ENCODE peak calls at places on chromosomes 6 and 20, in seven cellular contexts. One of them, this sample, is unnamed.

GRCh38 chr20:52103469-52103910 is 88.1 kb downstream of the ZFP64 start:
- DNase-seq in mesendoderm: peak; percentile 82
- DNase-seq in H9: peak; percentile 72
- DNase-seq in neuronal stem cell: peak; percentile 8
- DNase-seq in mesenchymal stem cell: peak; percentile 58
- DNase-seq in H1: peak; percentile 69
- DNase-seq in trophoblast cell: no peak
- DNase-seq in this sample: peak; percentile 20

GRCh38 chr6:146884728-146885127 is 286.0 kb downstream of the ADGB start:
- DNase-seq in mesenchymal stem cell: no peak
- DNase-seq in H9: no peak
- DNase-seq in trophoblast cell: no peak
- DNase-seq in H1: no peak
- DNase-seq in mesendoderm: no peak
- DNase-seq in neuronal stem cell: no peak
- DNase-seq in this sample: no peak

GRCh38 chr6:112330071-112330876 is 16.9 kb upstream of the RFPL4B start:
- DNase-seq in neuronal stem cell: no peak
- DNase-seq in H9: no peak
- DNase-seq in trophoblast cell: no peak
- DNase-seq in H1: no peak
- DNase-seq in mesenchymal stem cell: peak; percentile 15
- DNase-seq in mesendoderm: no peak
- DNase-seq in this sample: peak; percentile 38

GRCh38 chr6:27154696-27155095 is 92.8 kb upstream of the PRSS16 start:
- DNase-seq in H1: no peak
- DNase-seq in trophoblast cell: no peak
- DNase-seq in neuronal stem cell: no peak
- DNase-seq in mesendoderm: no peak
- DNase-seq in H9: no peak
- DNase-seq in mesenchymal stem cell: no peak
- DNase-seq in this sample: no peak

GRCh38 chr6:22956029-22956715 is 386.8 kb downstream of the HDGFL1 start:
- DNase-seq in trophoblast cell: peak; percentile 2
- DNase-seq in H1: no peak
- DNase-seq in H9: no peak
- DNase-seq in neuronal stem cell: no peak
- DNase-seq in mesendoderm: no peak
- DNase-seq in mesenchymal stem cell: no peak
- DNase-seq in this sample: no peak

GRCh38 chr6:112781236-112781635 is 434.1 kb downstream of the RFPL4B start:
- DNase-seq in trophoblast cell: no peak
- DNase-seq in H1: no peak
- DNase-seq in mesenchymal stem cell: peak; percentile 55
- DNase-seq in neuronal stem cell: no peak
- DNase-seq in H9: no peak
- DNase-seq in mesendoderm: peak; percentile 21
- DNase-seq in this sample: peak; percentile 10

GRCh38 chr6:170114187-170114945 is 176.5 kb downstream of the DLL1 start:
- DNase-seq in neuronal stem cell: no peak
- DNase-seq in mesendoderm: no peak
- DNase-seq in mesenchymal stem cell: no peak
- DNase-seq in H9: no peak
- DNase-seq in trophoblast cell: no peak
- DNase-seq in H1: peak; percentile 22
- DNase-seq in this sample: no peak

GRCh38 chr20:13228771-13229170 is 7.7 kb downstream of the ISM1 start:
- DNase-seq in trophoblast cell: no peak
- DNase-seq in mesendoderm: no peak
- DNase-seq in neuronal stem cell: no peak
- DNase-seq in mesenchymal stem cell: no peak
- DNase-seq in H1: no peak
- DNase-seq in H9: no peak
- DNase-seq in this sample: no peak

GRCh38 chr20:62624325-62624690 is 18.0 kb upstream of the SLCO4A1 start:
- DNase-seq in trophoblast cell: no peak
- DNase-seq in mesendoderm: no peak
- DNase-seq in H9: no peak
- DNase-seq in neuronal stem cell: no peak
- DNase-seq in H1: no peak
- DNase-seq in mesenchymal stem cell: no peak
- DNase-seq in this sample: no peak

GRCh38 chr6:151098166-151098565 is 141.6 kb upstream of the AKAP12 start:
- DNase-seq in H1: no peak
- DNase-seq in mesendoderm: no peak
- DNase-seq in H9: no peak
- DNase-seq in neuronal stem cell: no peak
- DNase-seq in trophoblast cell: no peak
- DNase-seq in mesenchymal stem cell: no peak
- DNase-seq in this sample: no peak

GRCh38 chr20:35555951-35556645 is 14.2 kb downstream of the ERGIC3 start:
- DNase-seq in H1: no peak
- DNase-seq in neuronal stem cell: no peak
- DNase-seq in trophoblast cell: no peak
- DNase-seq in mesenchymal stem cell: no peak
- DNase-seq in H9: no peak
- DNase-seq in mesendoderm: no peak
- DNase-seq in this sample: no peak

GRCh38 chr20:35558981-35559693 is 17.3 kb downstream of the ERGIC3 start:
- DNase-seq in H1: no peak
- DNase-seq in trophoblast cell: no peak
- DNase-seq in mesendoderm: no peak
- DNase-seq in H9: no peak
- DNase-seq in mesenchymal stem cell: no peak
- DNase-seq in neuronal stem cell: no peak
- DNase-seq in this sample: no peak

GRCh38 chr20:35560105-35560511 is 18.2 kb downstream of the ERGIC3 start:
- DNase-seq in neuronal stem cell: no peak
- DNase-seq in H9: peak; percentile 53
- DNase-seq in mesendoderm: peak; percentile 29
- DNase-seq in mesenchymal stem cell: no peak
- DNase-seq in H1: no peak
- DNase-seq in trophoblast cell: peak; percentile 94
- DNase-seq in this sample: no peak

GRCh38 chr20:35558416-35558815 is 16.5 kb downstream of the ERGIC3 start:
- DNase-seq in H9: no peak
- DNase-seq in mesenchymal stem cell: no peak
- DNase-seq in H1: no peak
- DNase-seq in trophoblast cell: no peak
- DNase-seq in neuronal stem cell: no peak
- DNase-seq in mesendoderm: no peak
- DNase-seq in this sample: no peak

DNA sequence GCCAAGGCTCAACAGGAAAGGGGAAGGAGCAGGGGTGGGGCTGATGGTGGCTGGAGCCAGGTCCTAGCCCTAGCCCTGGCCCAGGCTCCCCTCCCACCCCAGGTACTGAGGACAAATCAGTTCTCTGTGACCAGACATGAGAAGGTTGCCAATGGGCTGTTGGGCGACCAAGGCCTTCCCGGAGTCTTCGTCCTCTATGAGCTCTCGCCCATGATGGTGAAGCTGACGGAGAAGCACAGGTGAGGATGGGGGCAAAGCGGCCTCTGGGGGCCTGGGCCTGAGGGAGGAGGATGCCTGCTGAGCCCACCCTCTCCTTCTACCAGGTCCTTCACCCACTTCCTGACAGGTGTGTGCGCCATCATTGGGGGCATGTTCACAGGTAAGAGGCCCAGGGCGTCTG is 15.0 kb downstream of the ERGIC3 start:
- DNase-seq in mesendoderm: no peak
- DNase-seq in H9: no peak
- DNase-seq in neuronal stem cell: no peak
- DNase-seq in trophoblast cell: no peak
- DNase-seq in mesenchymal stem cell: no peak
- DNase-seq in H1: no peak
- DNase-seq in this sample: no peak
- H3K4ac ChIP-seq in mesendoderm: no peak overlapping the region
- H3K4ac ChIP-seq in H9: no peak overlapping the region
- H3K4ac ChIP-seq in neuronal stem cell: no peak overlapping the region
- H3K4ac ChIP-seq in trophoblast cell: no peak overlapping the region
- H3K4ac ChIP-seq in mesenchymal stem cell: no peak overlapping the region
- H3K4ac ChIP-seq in H1: no peak overlapping the region
- H3K4ac ChIP-seq in this sample: no peak overlapping the region

GRCh38 chr20:48741669-48742068 is 86.1 kb downstream of the PREX1 start:
- DNase-seq in mesendoderm: no peak
- DNase-seq in neuronal stem cell: no peak
- DNase-seq in trophoblast cell: no peak
- DNase-seq in H1: no peak
- DNase-seq in mesenchymal stem cell: no peak
- DNase-seq in H9: no peak
- DNase-seq in this sample: no peak
- H2BK120ac ChIP-seq in mesendoderm: no peak overlapping the region
- H2BK120ac ChIP-seq in neuronal stem cell: no peak overlapping the region
- H2BK120ac ChIP-seq in trophoblast cell: no peak overlapping the region
- H2BK120ac ChIP-seq in H1: no peak overlapping the region
- H2BK120ac ChIP-seq in mesenchymal stem cell: no peak overlapping the region
- H2BK120ac ChIP-seq in H9: no peak overlapping the region
- H2BK120ac ChIP-seq in this sample: no peak overlapping the region

DNA sequence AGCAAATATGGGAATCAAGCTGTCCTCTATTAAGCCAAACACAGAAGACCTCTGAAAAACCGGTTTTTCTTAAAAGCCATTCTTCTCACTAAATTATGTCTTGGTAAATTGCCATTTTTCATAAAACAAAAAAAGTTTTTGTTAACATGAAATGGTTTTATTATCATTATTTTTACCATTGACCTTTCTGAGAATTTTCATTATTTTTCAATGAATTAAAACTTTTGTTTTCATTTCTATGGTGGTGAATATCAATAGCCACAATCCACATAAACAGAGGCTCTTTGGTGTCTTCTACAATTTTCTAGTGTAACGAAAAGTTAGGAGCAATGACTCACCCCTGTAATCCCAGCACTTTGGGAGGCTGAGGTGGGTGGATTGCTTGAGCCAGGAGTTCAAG is 2.1 kb downstream of the SF3B5 start:
- DNase-seq in mesenchymal stem cell: no peak
- DNase-seq in H9: no peak
- DNase-seq in trophoblast cell: no peak
- DNase-seq in mesendoderm: no peak
- DNase-seq in neuronal stem cell: no peak
- DNase-seq in H1: no peak
- DNase-seq in this sample: no peak
- H3K4ac ChIP-seq in mesenchymal stem cell: no peak overlapping the region
- H3K4ac ChIP-seq in H9: no peak overlapping the region
- H3K4ac ChIP-seq in trophoblast cell: no peak overlapping the region
- H3K4ac ChIP-seq in mesendoderm: no peak overlapping the region
- H3K4ac ChIP-seq in neuronal stem cell: no peak overlapping the region
- H3K4ac ChIP-seq in H1: no peak overlapping the region
- H3K4ac ChIP-seq in this sample: no peak overlapping the region

DNA sequence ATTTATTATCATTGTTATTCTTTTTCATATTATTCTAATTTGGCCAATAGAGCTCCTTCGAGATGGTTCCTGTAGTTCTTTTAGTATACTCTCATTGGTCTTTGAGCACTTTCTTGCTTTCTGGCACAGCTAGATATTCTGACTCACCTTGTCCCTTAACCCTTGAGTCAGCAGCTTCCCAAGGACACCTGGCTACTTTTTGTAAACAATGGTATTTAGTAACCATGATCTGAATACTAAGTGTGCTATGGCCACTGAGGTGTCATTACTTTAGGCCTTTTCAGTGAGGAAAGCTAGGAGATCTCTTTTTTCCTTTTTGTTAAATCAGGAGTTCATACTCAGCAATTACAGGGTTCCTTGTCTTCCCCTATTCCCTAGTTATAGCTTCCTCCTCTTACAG is 126.5 kb upstream of the CITED2 start:
- DNase-seq in H9: no peak
- DNase-seq in H1: no peak
- DNase-seq in mesendoderm: no peak
- DNase-seq in mesenchymal stem cell: no peak
- DNase-seq in neuronal stem cell: no peak
- DNase-seq in trophoblast cell: no peak
- DNase-seq in this sample: peak; percentile 19
- H2BK120ac ChIP-seq in H9: no peak overlapping the region
- H2BK120ac ChIP-seq in H1: no peak overlapping the region
- H2BK120ac ChIP-seq in mesendoderm: no peak overlapping the region
- H2BK120ac ChIP-seq in mesenchymal stem cell: no peak overlapping the region
- H2BK120ac ChIP-seq in neuronal stem cell: no peak overlapping the region
- H2BK120ac ChIP-seq in trophoblast cell: no peak overlapping the region
- H2BK120ac ChIP-seq in this sample: no peak overlapping the region

GRCh38 chr6:160137989-160138835 is 16.6 kb downstream of the SLC22A1 start:
- DNase-seq in trophoblast cell: peak; percentile 53
- DNase-seq in mesendoderm: peak; percentile 64
- DNase-seq in mesenchymal stem cell: peak; percentile 60
- DNase-seq in H1: peak; percentile 71
- DNase-seq in H9: no peak
- DNase-seq in neuronal stem cell: peak; percentile 31
- DNase-seq in this sample: peak; percentile 72

GRCh38 chr6:160137130-160137988 is 15.7 kb downstream of the SLC22A1 start:
- DNase-seq in mesendoderm: peak; percentile 31
- DNase-seq in H1: peak; percentile 45
- DNase-seq in H9: no peak
- DNase-seq in mesenchymal stem cell: no peak
- DNase-seq in neuronal stem cell: no peak
- DNase-seq in trophoblast cell: no peak
- DNase-seq in this sample: no peak

GRCh38 chr6:160141001-160141726 is 19.5 kb downstream of the SLC22A1 start:
- DNase-seq in H9: no peak
- DNase-seq in H1: no peak
- DNase-seq in mesendoderm: no peak
- DNase-seq in neuronal stem cell: no peak
- DNase-seq in mesenchymal stem cell: no peak
- DNase-seq in trophoblast cell: no peak
- DNase-seq in this sample: peak; percentile 84

GRCh38 chr6:160138839-160139419 is 17.3 kb downstream of the SLC22A1 start:
- DNase-seq in mesenchymal stem cell: no peak
- DNase-seq in H9: no peak
- DNase-seq in neuronal stem cell: no peak
- DNase-seq in H1: peak; percentile 38
- DNase-seq in mesendoderm: no peak
- DNase-seq in trophoblast cell: no peak
- DNase-seq in this sample: no peak

GRCh38 chr6:160139420-160139851 is 17.8 kb downstream of the SLC22A1 start:
- DNase-seq in neuronal stem cell: no peak
- DNase-seq in mesendoderm: peak; percentile 75
- DNase-seq in trophoblast cell: no peak
- DNase-seq in mesenchymal stem cell: peak; percentile 79
- DNase-seq in H9: no peak
- DNase-seq in H1: peak; percentile 32
- DNase-seq in this sample: peak; percentile 92
- H3K4ac ChIP-seq in neuronal stem cell: no peak overlapping the region
- H3K4ac ChIP-seq in mesendoderm: peak overlapping the region; percentile 41
- H3K4ac ChIP-seq in trophoblast cell: no peak overlapping the region
- H3K4ac ChIP-seq in mesenchymal stem cell: no peak overlapping the region
- H3K4ac ChIP-seq in H9: no peak overlapping the region
- H3K4ac ChIP-seq in H1: no peak overlapping the region
- H3K4ac ChIP-seq in this sample: peak overlapping the region; percentile 38

DNA sequence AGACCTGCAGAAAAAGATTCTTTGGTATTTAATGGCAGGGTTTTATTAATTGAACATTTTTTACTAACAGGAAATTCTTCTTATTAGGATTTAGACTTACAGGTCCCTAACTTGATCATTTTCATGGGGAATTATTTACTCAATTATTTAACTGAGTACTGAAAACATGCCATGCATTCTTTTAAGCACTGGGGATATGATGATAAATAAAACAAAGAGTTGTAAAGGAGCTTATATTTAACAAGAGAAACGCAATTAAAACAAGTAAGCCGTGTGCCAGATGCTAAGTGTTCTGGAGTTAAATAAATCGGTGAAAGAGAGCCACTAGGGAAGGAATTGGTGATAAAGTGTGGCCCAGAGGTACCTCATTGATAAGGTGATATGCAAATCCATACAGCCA is 214.2 kb upstream of the HTR1E start:
- DNase-seq in H1: no peak
- DNase-seq in mesenchymal stem cell: no peak
- DNase-seq in neuronal stem cell: no peak
- DNase-seq in trophoblast cell: no peak
- DNase-seq in H9: no peak
- DNase-seq in mesendoderm: no peak
- DNase-seq in this sample: no peak
- H2BK120ac ChIP-seq in H1: no peak overlapping the region
- H2BK120ac ChIP-seq in mesenchymal stem cell: peak overlapping the region; percentile 5
- H2BK120ac ChIP-seq in neuronal stem cell: no peak overlapping the region
- H2BK120ac ChIP-seq in trophoblast cell: peak overlapping the region; percentile 97
- H2BK120ac ChIP-seq in H9: no peak overlapping the region
- H2BK120ac ChIP-seq in mesendoderm: no peak overlapping the region
- H2BK120ac ChIP-seq in this sample: no peak overlapping the region